ENCODE peak calls at places on chromosomes 12 and 14, in nine cellular contexts. C is M059J, U is lower leg skin, X is breast epithelium, E is amniotic stem cell, Z is MV-4-11, N is heart left ventricle, H is 8988T, Q is RPMI8226. A is an unnamed sample.

GRCh38 chr12:118763239-118763638 is 218.1 kb upstream of the SRRM4 start:
- DNase-seq in C (no peak), U (no peak), X (no peak), E (no peak), Z (no peak), N (no peak), H (no peak), Q (no peak), A (no peak)

GRCh38 chr12:25423355-25423754 is 129.7 kb downstream of the LMNTD1 start:
- DNase-seq in C (peak), U (no peak), X (no peak), E (no peak), Z (no peak), N (no peak), H (no peak), Q (no peak), A (no peak)

GRCh38 chr12:91874086-91874865 is 271.4 kb downstream of the BTG1 start:
- DNase-seq in C (no peak), U (no peak), X (no peak), E (no peak), Z (no peak), N (no peak), H (no peak), Q (no peak), A (no peak)

GRCh38 chr14:95885866-95886265 is 9.2 kb downstream of the TUNAR start:
- DNase-seq in C (peak), U (no peak), X (no peak), E (no peak), Z (no peak), N (no peak), H (no peak), Q (no peak), A (no peak)

GRCh38 chr14:55448146-55448614 is 7.8 kb upstream of the TBPL2 start:
- DNase-seq in C (peak), U (peak), X (no peak), E (peak), Z (no peak), N (no peak), H (peak), Q (no peak), A (no peak)

GRCh38 chr12:109010259-109010658 is 10.6 kb downstream of the SVOP start:
- DNase-seq in C (no peak), U (no peak), X (no peak), E (no peak), Z (no peak), N (no peak), H (no peak), Q (no peak), A (no peak)

GRCh38 chr14:65239143-65239672 is 136.9 kb upstream of the MAX start:
- DNase-seq in C (peak), U (no peak), X (no peak), E (no peak), Z (no peak), N (no peak), H (no peak), Q (no peak), A (no peak)

GRCh38 chr12:118189761-118190181 is 53.8 kb downstream of the PEBP1 start:
- DNase-seq in C (no peak), U (no peak), X (no peak), E (no peak), Z (no peak), N (no peak), H (no peak), Q (no peak), A (no peak)

GRCh38 chr14:78764240-78764639 is 594.1 kb downstream of the NRXN3 start:
- DNase-seq in C (peak), U (no peak), X (no peak), E (no peak), Z (peak), N (no peak), H (no peak), Q (no peak), A (no peak)

GRCh38 chr12:65747338-65747737 is 76.9 kb upstream of the HMGA2 start:
- DNase-seq in C (no peak), U (no peak), X (no peak), E (no peak), Z (no peak), N (no peak), H (no peak), Q (no peak), A (no peak)

GRCh38 chr14:68309631-68310030 is 483.2 kb downstream of the ZFP36L1 start:
- DNase-seq in C (peak), U (peak), X (no peak), E (no peak), Z (peak), N (no peak), H (no peak), Q (no peak), A (no peak)

GRCh38 chr12:81354327-81354932 is 276.6 kb downstream of the ACSS3 start:
- DNase-seq in C (no peak), U (no peak), X (no peak), E (no peak), Z (no peak), N (no peak), H (no peak), Q (no peak), A (no peak)

GRCh38 chr12:66403746-66404145 is 101.5 kb downstream of the HELB start:
- DNase-seq in C (no peak), U (peak), X (peak), E (no peak), Z (peak), N (no peak), H (no peak), Q (peak), A (no peak)

GRCh38 chr14:51850651-51851050 is 9.8 kb upstream of the GNG2 start:
- DNase-seq in C (no peak), U (no peak), X (no peak), E (no peak), Z (no peak), N (no peak), H (no peak), Q (no peak), A (no peak)

GRCh38 chr14:66477567-66477966 is 8.6 kb upstream of the CCDC196 start:
- DNase-seq in C (no peak), U (no peak), X (no peak), E (no peak), Z (peak), N (no peak), H (no peak), Q (peak), A (no peak)

GRCh38 chr14:102525213-102526143 is 15.9 kb upstream of the ANKRD9 start:
- DNase-seq in C (peak), U (no peak), X (no peak), E (peak), Z (peak), N (peak), H (no peak), Q (peak), A (no peak)

GRCh38 chr12:68893201-68893600 is 39.8 kb downstream of the CPM start:
- DNase-seq in C (no peak), U (no peak), X (no peak), E (no peak), Z (no peak), N (no peak), H (no peak), Q (no peak), A (no peak)

GRCh38 chr12:113002676-113003075 is 24.4 kb downstream of the OAS2 start:
- DNase-seq in C (no peak), U (no peak), X (no peak), E (no peak), Z (no peak), N (no peak), H (no peak), Q (no peak), A (no peak)

GRCh38 chr12:42070056-42070455 is 74.6 kb downstream of the GXYLT1 start:
- DNase-seq in C (no peak), U (no peak), X (no peak), E (no peak), Z (no peak), N (no peak), H (no peak), Q (no peak), A (no peak)

GRCh38 chr14:32507029-32507984 is 178.2 kb downstream of the AKAP6 start:
- DNase-seq in C (peak), U (no peak), X (no peak), E (peak), Z (no peak), N (no peak), H (no peak), Q (no peak), A (no peak)

GRCh38 chr12:105659355-105660075 is 329.0 kb downstream of the C12orf75 start:
- DNase-seq in C (peak), U (peak), X (no peak), E (no peak), Z (no peak), N (no peak), H (no peak), Q (peak), A (no peak)

GRCh38 chr12:90407841-90408240 is 547.1 kb downstream of the CCER1 start:
- DNase-seq in C (no peak), U (no peak), X (no peak), E (no peak), Z (no peak), N (no peak), H (no peak), Q (no peak), A (no peak)

GRCh38 chr12:132537836-132538235 is 47.9 kb downstream of the FBRSL1 start:
- DNase-seq in C (no peak), U (no peak), X (no peak), E (no peak), Z (no peak), N (no peak), H (no peak), Q (no peak), A (no peak)

GRCh38 chr12:9719835-9720234 is 13.1 kb downstream of the CLECL1 start:
- DNase-seq in C (no peak), U (no peak), X (no peak), E (no peak), Z (no peak), N (no peak), H (no peak), Q (no peak), A (no peak)

A was measured in GM12891.